ENCODE peak calls at places on chromosome 6, in ten cellular contexts. Y is transverse colon, Q is psoas muscle, S is breast epithelium, V is esophagus squamous epithelium, K is body of pancreas, O is tibial artery, W is hepatocyte, G is HCT116, D is ovary. U is an unnamed sample.

GRCh38 chr6:125102901-125103300 is 50.7 kb upstream of the TPD52L1 start:
- DNase-seq in Y (no peak), Q (no peak), S (no peak), V (no peak), K (no peak), O (no peak), W (no peak), G (peak; percentile 21), D (no peak), U (no peak)

GRCh38 chr6:13354331-13355042 is 26.1 kb upstream of the TBC1D7 start:
- DNase-seq in Y (no peak), Q (no peak), S (no peak), V (no peak), K (no peak), O (no peak), W (no peak), G (no peak), D (no peak), U (no peak)

GRCh38 chr6:116215414-116215813 is 38.5 kb downstream of the TSPYL4 start:
- DNase-seq in Y (no peak), Q (no peak), S (no peak), V (no peak), K (no peak), O (no peak), W (no peak), G (no peak), D (no peak), U (no peak)

GRCh38 chr6:56757585-56757984 is 114.9 kb upstream of the DST start:
- DNase-seq in Y (peak; percentile 52), Q (no peak), S (no peak), V (no peak), K (peak; percentile 41), O (no peak), W (peak; percentile 67), G (no peak), D (no peak), U (peak; percentile 81)

GRCh38 chr6:83430606-83431544 is at the start of gene ME1:
- DNase-seq in Y (peak; percentile 84), Q (peak; percentile 93), S (peak; percentile 22), V (no peak), K (peak; percentile 75), O (peak; percentile 80), W (peak; percentile 93), G (peak; percentile 38), D (peak; percentile 82), U (peak; percentile 56)

GRCh38 chr6:14211596-14211961 is 94.0 kb downstream of the CD83 start:
- DNase-seq in Y (peak; percentile 53), Q (peak; percentile 65), S (no peak), V (peak; percentile 34), K (peak; percentile 48), O (peak; percentile 28), W (peak; percentile 73), G (no peak), D (peak; percentile 66), U (peak; percentile 99)

GRCh38 chr6:168272379-168273011 is 47.1 kb downstream of the DACT2 start:
- DNase-seq in Y (no peak), Q (no peak), S (no peak), V (no peak), K (no peak), O (no peak), W (peak; percentile 63), G (no peak), D (no peak), U (peak; percentile 23)

GRCh38 chr6:125236536-125237327 is 65.0 kb downstream of the HDDC2 start:
- DNase-seq in Y (no peak), Q (no peak), S (no peak), V (no peak), K (no peak), O (no peak), W (no peak), G (no peak), D (no peak), U (no peak)

GRCh38 chr6:107820571-107821261 is 3.4 kb downstream of the SCML4 start:
- DNase-seq in Y (no peak), Q (no peak), S (no peak), V (no peak), K (no peak), O (no peak), W (peak; percentile 35), G (no peak), D (no peak), U (no peak)

GRCh38 chr6:110485461-110485860 is 9.0 kb upstream of the SLC22A16 start:
- DNase-seq in Y (no peak), Q (no peak), S (no peak), V (no peak), K (no peak), O (no peak), W (no peak), G (no peak), D (no peak), U (no peak)

GRCh38 chr6:90186637-90187361 is 109.8 kb downstream of the BACH2 start:
- DNase-seq in Y (no peak), Q (no peak), S (no peak), V (no peak), K (no peak), O (no peak), W (no peak), G (no peak), D (no peak), U (no peak)

DNA sequence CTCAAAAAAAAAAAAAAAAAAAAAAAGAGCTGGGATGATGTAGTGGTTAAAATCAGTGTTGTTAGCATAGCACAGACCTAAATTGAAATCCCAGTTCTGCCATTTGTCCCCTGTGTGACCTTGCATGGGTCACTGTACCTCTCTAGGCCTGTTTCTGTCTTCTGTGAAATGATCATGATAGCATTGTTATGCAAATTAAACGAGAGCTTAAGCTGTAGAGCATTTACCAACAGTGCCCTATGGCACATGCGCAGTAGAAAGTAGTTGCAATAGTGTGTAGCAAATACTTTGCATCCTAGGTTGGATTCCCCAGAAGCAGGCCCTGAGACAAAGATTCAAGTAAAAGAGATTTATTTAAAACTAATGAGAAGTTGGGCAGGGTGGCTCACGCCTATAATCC is 7.3 kb downstream of the PSORS1C2 start:
- DNase-seq in Y (no peak), Q (no peak), S (no peak), V (no peak), K (no peak), O (no peak), W (no peak), G (no peak), D (no peak), U (no peak)
- TF ChIP-seq CTCF in Y (no peak), Q (no peak), S (no peak), V (no peak), K (no peak), O (no peak), W (no peak), G (no peak), D (no peak), U (no peak)

GRCh38 chr6:70415247-70415646 is 1.9 kb downstream of the FAM135A start:
- DNase-seq in Y (no peak), Q (no peak), S (no peak), V (no peak), K (no peak), O (no peak), W (no peak), G (no peak), D (no peak), U (no peak)
- H3K4me3 ChIP-seq in Y (peak overlapping the region; percentile 90), Q (peak overlapping the region; percentile 94), S (no peak overlapping the region), V (peak overlapping the region; percentile 89), K (no peak overlapping the region), O (no peak overlapping the region), W (peak overlapping the region; percentile 87), G (no peak overlapping the region), D (no peak overlapping the region), U (no peak overlapping the region)

DNA sequence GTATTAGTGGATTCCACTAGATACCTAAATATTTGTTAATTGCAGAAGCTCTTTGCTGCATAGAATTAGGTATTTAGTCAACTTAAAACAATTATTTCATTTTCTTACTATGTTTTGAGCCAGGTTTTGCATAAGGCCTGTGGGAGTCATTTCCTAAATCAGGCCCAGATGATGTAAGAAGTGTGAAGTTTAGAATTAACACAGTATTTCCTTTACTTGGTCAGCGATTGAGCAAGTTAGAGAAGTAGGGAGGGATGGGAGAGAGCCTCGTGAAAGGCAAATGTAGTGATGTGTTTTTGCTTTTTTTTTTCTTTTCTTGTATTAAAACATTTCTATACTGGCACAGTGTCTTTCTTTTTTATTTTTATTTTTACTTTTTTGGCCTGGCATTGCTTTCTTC is 711.1 kb downstream of the HDGFL1 start:
- DNase-seq in Y (no peak), Q (no peak), S (no peak), V (no peak), K (no peak), O (no peak), W (no peak), G (no peak), D (no peak), U (no peak)
- H3K9me3 ChIP-seq in Y (no peaks in the 10 kb centered on the region), Q (no peaks in the 10 kb centered on the region), S (no peaks in the 10 kb centered on the region), V (no peaks in the 10 kb centered on the region), K (no peaks in the 10 kb centered on the region), O (no peaks in the 10 kb centered on the region), W (no peaks in the 10 kb centered on the region), G (no peaks in the 10 kb centered on the region), D (no peaks in the 10 kb centered on the region), U (no peaks in the 10 kb centered on the region)

GRCh38 chr6:35439308-35439707 is 12.8 kb upstream of the FANCE start:
- DNase-seq in Y (no peak), Q (no peak), S (no peak), V (no peak), K (no peak), O (no peak), W (no peak), G (no peak), D (no peak), U (peak; percentile 77)
- TF ChIP-seq CTCF in Y (no peak), Q (no peak), S (no peak), V (no peak), K (no peak), O (no peak), W (no peak), G (no peak), D (no peak), U (peak; percentile 24)